ENCODE peak calls at places on chromosomes 7 and 10, in seven cellular contexts. H, T, A, D, M, V and Q are unnamed samples.
A peak's percentile ranks its signal among the peaks of the same experiment; 100 is the strongest.

GRCh38 chr7:30918676-30919075 is 7.0 kb downstream of the AQP1 start:
- DNase-seq in H (no peak), T (no peak), A (no peak), D (no peak), M (no peak), V (no peak), Q (no peak)

GRCh38 chr7:87146740-87147386 is 5.4 kb upstream of the DMTF1 start:
- DNase-seq in H (no peak), T (no peak), A (no peak), D (no peak), M (no peak), V (no peak), Q (no peak)

GRCh38 chr10:64523065-64523759 is 1002.0 kb downstream of the REEP3 start:
- DNase-seq in H (no peak), T (no peak), A (no peak), D (no peak), M (no peak), V (no peak), Q (no peak)

GRCh38 chr7:63038987-63039386 is 959.7 kb upstream of the ZNF722 start:
- DNase-seq in H (no peak), T (no peak), A (no peak), D (no peak), M (no peak), V (no peak), Q (no peak)

GRCh38 chr10:95560288-95561199 is 627 bp downstream of the SORBS1 start:
- DNase-seq in H (peak; percentile 36), T (no peak), A (peak; percentile 53), D (no peak), M (peak; percentile 25), V (peak; percentile 13), Q (peak; percentile 57)

GRCh38 chr7:52362521-52362920 is 672.9 kb upstream of the POM121L12 start:
- DNase-seq in H (no peak), T (no peak), A (no peak), D (no peak), M (no peak), V (no peak), Q (no peak)

GRCh38 chr7:18873674-18874341 is 243.6 kb downstream of the TWIST1 start:
- DNase-seq in H (peak; percentile 49), T (no peak), A (no peak), D (no peak), M (no peak), V (no peak), Q (peak; percentile 12)

GRCh38 chr7:91683823-91684222 is 196.7 kb downstream of the MTERF1 start:
- DNase-seq in H (peak; percentile 41), T (no peak), A (no peak), D (peak; percentile 76), M (no peak), V (peak; percentile 23), Q (no peak)

GRCh38 chr7:123324283-123324682 is 124.5 kb upstream of the SLC13A1 start:
- DNase-seq in H (no peak), T (no peak), A (no peak), D (no peak), M (no peak), V (no peak), Q (no peak)

GRCh38 chr7:24778543-24779282 is 21.4 kb upstream of the GSDME start:
- DNase-seq in H (peak; percentile 71), T (peak; percentile 81), A (no peak), D (peak; percentile 83), M (peak; percentile 70), V (no peak), Q (no peak)

GRCh38 chr7:1853619-1854520 is 183.8 kb downstream of the ELFN1 start:
- DNase-seq in H (no peak), T (no peak), A (peak; percentile 1), D (no peak), M (no peak), V (no peak), Q (no peak)

GRCh38 chr7:4849390-4849789 is 12.4 kb downstream of the PAPOLB start:
- DNase-seq in H (peak; percentile 19), T (no peak), A (peak; percentile 51), D (peak; percentile 9), M (no peak), V (no peak), Q (peak; percentile 61)

GRCh38 chr7:146961617-146962016 is 845.0 kb downstream of the CNTNAP2 start:
- DNase-seq in H (peak; percentile 91), T (peak; percentile 7), A (no peak), D (no peak), M (no peak), V (peak; percentile 77), Q (no peak)

GRCh38 chr10:86440874-86441838 is 74.6 kb upstream of the GRID1 start:
- DNase-seq in H (peak; percentile 91), T (no peak), A (no peak), D (no peak), M (no peak), V (peak; percentile 22), Q (peak; percentile 16)

GRCh38 chr7:100079024-100079560 is 2.4 kb downstream of the ZNF3 start:
- DNase-seq in H (no peak), T (no peak), A (no peak), D (no peak), M (no peak), V (no peak), Q (peak; percentile 62)

GRCh38 chr10:83897626-83898025 is 241.7 kb upstream of the GHITM start:
- DNase-seq in H (no peak), T (no peak), A (no peak), D (no peak), M (no peak), V (no peak), Q (no peak)

GRCh38 chr10:62380002-62380401 is 5.8 kb downstream of the ZNF365 start:
- DNase-seq in H (peak; percentile 72), T (no peak), A (no peak), D (no peak), M (no peak), V (peak; percentile 24), Q (peak; percentile 40)

GRCh38 chr7:96236198-96237039 is 85.5 kb downstream of the SLC25A13 start:
- DNase-seq in H (peak; percentile 92), T (peak; percentile 31), A (peak; percentile 26), D (no peak), M (peak; percentile 39), V (peak; percentile 81), Q (no peak)

GRCh38 chr7:75590373-75591005 is 98.4 kb downstream of the SPDYE5 start:
- DNase-seq in H (no peak), T (no peak), A (no peak), D (no peak), M (no peak), V (no peak), Q (no peak)

GRCh38 chr7:128032605-128033235 is 1.5 kb upstream of the LRRC4 start:
- DNase-seq in H (no peak), T (no peak), A (peak; percentile 5), D (no peak), M (no peak), V (no peak), Q (no peak)

GRCh38 chr10:54133201-54133600 is 667.8 kb downstream of the PCDH15 start:
- DNase-seq in H (no peak), T (no peak), A (no peak), D (no peak), M (no peak), V (no peak), Q (no peak)
- TF ChIP-seq CTCF in H (peak; percentile 3), T (no peak), A (peak; percentile 28), D (no peak), M (no peak), V (peak; percentile 18), Q (peak; percentile 49)

DNA sequence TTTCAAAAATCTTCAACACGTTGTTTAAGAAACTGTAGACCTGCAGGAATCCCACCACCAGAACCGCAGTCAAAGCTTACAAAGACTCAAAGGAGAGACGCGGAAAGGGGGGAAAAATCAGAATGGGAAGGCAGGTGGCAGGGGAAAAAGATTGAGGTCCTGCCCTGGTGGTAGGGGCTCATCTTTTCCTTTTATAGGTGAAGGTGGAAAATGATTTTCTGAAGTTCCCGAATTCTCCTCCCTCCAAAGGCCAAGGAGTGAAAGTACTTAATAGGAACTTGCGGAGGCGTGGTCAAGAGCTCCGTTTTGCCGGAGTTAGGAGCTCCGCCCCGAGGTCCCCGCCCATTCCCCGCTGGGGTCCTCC is 729 bp downstream of the BBIP1 start:
- DNase-seq in H (peak; percentile 98), T (peak; percentile 92), A (peak; percentile 99), D (peak; percentile 96), M (peak; percentile 97), V (peak; percentile 85), Q (peak; percentile 97)
- TF ChIP-seq CTCF in H (no peak), T (no peak), A (peak; percentile 9), D (no peak), M (no peak), V (no peak), Q (no peak)

GRCh38 chr10:96789571-96790108 is 42.5 kb upstream of the LCOR start:
- DNase-seq in H (peak; percentile 22), T (no peak), A (no peak), D (peak; percentile 44), M (no peak), V (no peak), Q (no peak)
- TF ChIP-seq CTCF in H (peak; percentile 80), T (no peak), A (no peak), D (peak; percentile 2), M (no peak), V (no peak), Q (no peak)

DNA sequence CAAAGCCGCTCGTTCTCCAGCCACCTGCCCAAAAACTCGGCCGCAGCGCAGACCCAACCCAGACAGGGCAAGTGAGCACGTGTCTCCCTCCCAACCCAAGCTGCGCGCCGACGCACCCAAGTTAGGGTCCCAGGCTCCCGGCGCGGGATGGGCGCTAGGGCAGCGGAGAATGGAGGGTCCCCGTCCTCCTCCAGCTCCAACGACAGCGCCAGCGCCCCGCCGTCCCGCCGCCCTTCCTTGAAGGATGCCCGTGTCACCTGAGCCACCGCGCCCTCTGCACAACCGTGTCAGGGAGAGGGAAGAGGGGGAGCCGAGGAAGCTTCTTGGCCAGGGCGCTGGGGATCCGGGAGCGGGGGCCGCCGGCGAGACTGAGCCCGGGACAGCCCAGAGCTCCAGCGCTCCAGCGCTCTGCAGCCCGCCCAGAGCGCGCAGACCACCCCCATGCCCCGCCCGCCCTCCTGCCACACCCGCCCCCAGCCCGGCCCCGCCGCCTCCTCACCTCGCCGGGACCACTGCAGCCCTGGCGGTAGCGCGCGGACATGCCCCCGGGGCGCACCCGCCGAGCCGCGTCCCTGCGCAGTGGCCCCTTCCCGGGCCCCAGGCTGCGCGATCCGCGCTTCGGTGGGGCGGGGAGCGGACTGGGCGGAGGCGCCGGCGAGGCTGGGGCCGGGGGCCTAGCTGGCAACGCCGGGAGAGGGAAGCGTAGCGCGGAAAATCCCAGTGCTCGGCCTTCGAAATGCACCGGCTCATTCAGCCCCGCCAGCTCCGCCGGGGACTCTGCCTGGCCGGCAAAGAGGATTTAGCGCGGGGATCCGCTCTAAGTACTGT is at the start of gene SLC16A12:
- DNase-seq in H (peak; percentile 23), T (no peak), A (peak; percentile 52), D (no peak), M (no peak), V (no peak), Q (peak; percentile 29)
- TF ChIP-seq CTCF in H (no peak), T (no peak), A (peak; percentile 33), D (no peak), M (no peak), V (no peak), Q (no peak)